ENCODE peak calls at places on chromosomes 7 and 10, in eight cellular contexts. One of them, this sample, is unnamed.

GRCh38 chr10:69451209-69451783 is at the start of gene TSPAN15:
- DNase-seq in cardiac muscle cell: peak
- DNase-seq in astrocyte of the spinal cord: peak
- DNase-seq in transverse colon: peak
- DNase-seq in heart left ventricle: peak
- DNase-seq in HCT116: peak
- DNase-seq in activated CD8-positive, alpha-beta T cell treated with anti-CD3 and anti-CD28 coated beads for 36 hours: peak
- DNase-seq in MCF 10A: peak
- DNase-seq in this sample: peak

GRCh38 chr7:49513939-49514338 is 259.5 kb upstream of the VWC2 start:
- DNase-seq in astrocyte of the spinal cord: no peak
- DNase-seq in HCT116: no peak
- DNase-seq in activated CD8-positive, alpha-beta T cell treated with anti-CD3 and anti-CD28 coated beads for 36 hours: no peak
- DNase-seq in transverse colon: no peak
- DNase-seq in MCF 10A: no peak
- DNase-seq in heart left ventricle: no peak
- DNase-seq in cardiac muscle cell: no peak
- DNase-seq in this sample: no peak

GRCh38 chr10:94192974-94193373 is 169.8 kb downstream of the NOC3L start:
- DNase-seq in cardiac muscle cell: no peak
- DNase-seq in HCT116: no peak
- DNase-seq in activated CD8-positive, alpha-beta T cell treated with anti-CD3 and anti-CD28 coated beads for 36 hours: no peak
- DNase-seq in heart left ventricle: no peak
- DNase-seq in MCF 10A: peak
- DNase-seq in astrocyte of the spinal cord: no peak
- DNase-seq in transverse colon: no peak
- DNase-seq in this sample: no peak

GRCh38 chr7:26193432-26194206 is 6.9 kb downstream of the HNRNPA2B1 start:
- DNase-seq in activated CD8-positive, alpha-beta T cell treated with anti-CD3 and anti-CD28 coated beads for 36 hours: no peak
- DNase-seq in transverse colon: no peak
- DNase-seq in heart left ventricle: no peak
- DNase-seq in MCF 10A: no peak
- DNase-seq in HCT116: no peak
- DNase-seq in cardiac muscle cell: no peak
- DNase-seq in astrocyte of the spinal cord: no peak
- DNase-seq in this sample: no peak

GRCh38 chr7:113159746-113160339 is 41.5 kb upstream of the SMIM30 start:
- DNase-seq in astrocyte of the spinal cord: peak
- DNase-seq in transverse colon: no peak
- DNase-seq in MCF 10A: peak
- DNase-seq in cardiac muscle cell: peak
- DNase-seq in activated CD8-positive, alpha-beta T cell treated with anti-CD3 and anti-CD28 coated beads for 36 hours: peak
- DNase-seq in heart left ventricle: no peak
- DNase-seq in HCT116: peak
- DNase-seq in this sample: peak

GRCh38 chr7:90119178-90119971 is 34.9 kb upstream of the STEAP1 start:
- DNase-seq in HCT116: no peak
- DNase-seq in MCF 10A: no peak
- DNase-seq in transverse colon: no peak
- DNase-seq in astrocyte of the spinal cord: peak
- DNase-seq in activated CD8-positive, alpha-beta T cell treated with anti-CD3 and anti-CD28 coated beads for 36 hours: peak
- DNase-seq in cardiac muscle cell: peak
- DNase-seq in heart left ventricle: peak
- DNase-seq in this sample: no peak

GRCh38 chr7:43753401-43753800 is 5.1 kb upstream of the BLVRA start:
- DNase-seq in heart left ventricle: no peak
- DNase-seq in astrocyte of the spinal cord: no peak
- DNase-seq in MCF 10A: no peak
- DNase-seq in transverse colon: no peak
- DNase-seq in HCT116: no peak
- DNase-seq in activated CD8-positive, alpha-beta T cell treated with anti-CD3 and anti-CD28 coated beads for 36 hours: no peak
- DNase-seq in cardiac muscle cell: no peak
- DNase-seq in this sample: no peak

GRCh38 chr7:28180364-28181147 is at the start of gene JAZF1:
- DNase-seq in HCT116: no peak
- DNase-seq in cardiac muscle cell: peak
- DNase-seq in activated CD8-positive, alpha-beta T cell treated with anti-CD3 and anti-CD28 coated beads for 36 hours: peak
- DNase-seq in MCF 10A: peak
- DNase-seq in heart left ventricle: peak
- DNase-seq in astrocyte of the spinal cord: peak
- DNase-seq in transverse colon: peak
- DNase-seq in this sample: peak

GRCh38 chr10:91694170-91694794 is 61.4 kb upstream of the PPP1R3C start:
- DNase-seq in cardiac muscle cell: peak
- DNase-seq in astrocyte of the spinal cord: peak
- DNase-seq in transverse colon: peak
- DNase-seq in heart left ventricle: no peak
- DNase-seq in activated CD8-positive, alpha-beta T cell treated with anti-CD3 and anti-CD28 coated beads for 36 hours: peak
- DNase-seq in HCT116: peak
- DNase-seq in MCF 10A: peak
- DNase-seq in this sample: peak

GRCh38 chr10:117374506-117375359 is 507 bp downstream of the PDZD8 start:
- DNase-seq in activated CD8-positive, alpha-beta T cell treated with anti-CD3 and anti-CD28 coated beads for 36 hours: peak
- DNase-seq in transverse colon: peak
- DNase-seq in astrocyte of the spinal cord: peak
- DNase-seq in MCF 10A: peak
- DNase-seq in cardiac muscle cell: peak
- DNase-seq in HCT116: no peak
- DNase-seq in heart left ventricle: peak
- DNase-seq in this sample: peak

GRCh38 chr7:109003742-109004141 is 434.1 kb downstream of the DNAJB9 start:
- DNase-seq in cardiac muscle cell: peak
- DNase-seq in HCT116: no peak
- DNase-seq in astrocyte of the spinal cord: peak
- DNase-seq in transverse colon: no peak
- DNase-seq in heart left ventricle: no peak
- DNase-seq in activated CD8-positive, alpha-beta T cell treated with anti-CD3 and anti-CD28 coated beads for 36 hours: no peak
- DNase-seq in MCF 10A: no peak
- DNase-seq in this sample: peak

DNA sequence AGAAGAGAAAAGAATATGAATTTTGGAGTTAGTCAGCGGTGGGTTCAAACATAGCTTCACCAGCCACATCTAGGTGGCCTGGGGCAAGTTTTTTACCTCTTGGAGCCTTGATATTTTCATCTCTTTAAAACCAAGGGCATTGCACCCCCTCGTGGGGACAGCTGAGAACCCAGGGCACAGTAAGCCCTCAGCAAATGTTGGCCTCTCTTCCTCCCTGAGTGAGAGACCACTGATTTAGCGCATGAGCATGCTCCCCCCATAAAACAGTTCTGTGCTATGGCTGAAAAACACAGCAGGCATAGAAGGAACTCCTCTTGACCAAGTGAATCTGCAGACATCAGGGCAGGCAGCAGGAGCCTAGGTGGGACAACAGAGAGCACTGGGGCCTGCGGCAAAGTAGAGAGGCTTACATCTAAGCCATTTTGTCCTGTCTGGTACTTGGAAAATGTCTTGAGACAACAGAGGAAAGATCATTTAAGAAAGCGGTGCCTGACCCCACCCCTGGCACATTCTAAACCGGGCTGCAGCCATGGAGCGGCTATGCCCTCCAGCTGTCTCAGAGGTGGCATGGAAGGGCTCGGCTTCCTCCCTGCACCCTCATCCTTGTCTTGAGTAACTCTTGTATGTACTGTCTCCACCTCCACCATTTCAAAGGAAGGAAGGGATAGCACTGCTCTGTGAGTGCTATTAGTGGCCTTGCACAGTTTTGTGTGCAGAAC is 94.7 kb downstream of the ARHGAP22 start:
- DNase-seq in activated CD8-positive, alpha-beta T cell treated with anti-CD3 and anti-CD28 coated beads for 36 hours: peak
- DNase-seq in HCT116: no peak
- DNase-seq in astrocyte of the spinal cord: no peak
- DNase-seq in transverse colon: no peak
- DNase-seq in cardiac muscle cell: peak
- DNase-seq in heart left ventricle: no peak
- DNase-seq in MCF 10A: peak
- DNase-seq in this sample: peak
- TF ChIP-seq CTCF in activated CD8-positive, alpha-beta T cell treated with anti-CD3 and anti-CD28 coated beads for 36 hours: no peak
- TF ChIP-seq CTCF in HCT116: peak
- TF ChIP-seq CTCF in astrocyte of the spinal cord: peak
- TF ChIP-seq CTCF in transverse colon: no peak
- TF ChIP-seq CTCF in cardiac muscle cell: peak
- TF ChIP-seq CTCF in heart left ventricle: peak
- TF ChIP-seq CTCF in MCF 10A: no peak
- TF ChIP-seq CTCF in this sample: peak

GRCh38 chr7:1368150-1368681 is 91.1 kb downstream of the MICALL2 start:
- DNase-seq in activated CD8-positive, alpha-beta T cell treated with anti-CD3 and anti-CD28 coated beads for 36 hours: no peak
- DNase-seq in heart left ventricle: peak
- DNase-seq in transverse colon: no peak
- DNase-seq in MCF 10A: no peak
- DNase-seq in astrocyte of the spinal cord: no peak
- DNase-seq in cardiac muscle cell: no peak
- DNase-seq in HCT116: no peak
- DNase-seq in this sample: no peak

GRCh38 chr7:1369856-1370657 is 89.2 kb downstream of the MICALL2 start:
- DNase-seq in activated CD8-positive, alpha-beta T cell treated with anti-CD3 and anti-CD28 coated beads for 36 hours: no peak
- DNase-seq in HCT116: no peak
- DNase-seq in cardiac muscle cell: no peak
- DNase-seq in MCF 10A: no peak
- DNase-seq in heart left ventricle: peak
- DNase-seq in astrocyte of the spinal cord: no peak
- DNase-seq in transverse colon: no peak
- DNase-seq in this sample: no peak

GRCh38 chr7:1367501-1367900 is 91.8 kb downstream of the MICALL2 start:
- DNase-seq in HCT116: no peak
- DNase-seq in MCF 10A: no peak
- DNase-seq in heart left ventricle: peak
- DNase-seq in cardiac muscle cell: no peak
- DNase-seq in transverse colon: no peak
- DNase-seq in astrocyte of the spinal cord: no peak
- DNase-seq in activated CD8-positive, alpha-beta T cell treated with anti-CD3 and anti-CD28 coated beads for 36 hours: no peak
- DNase-seq in this sample: no peak

GRCh38 chr7:1370738-1371137 is 88.5 kb downstream of the MICALL2 start:
- DNase-seq in astrocyte of the spinal cord: no peak
- DNase-seq in activated CD8-positive, alpha-beta T cell treated with anti-CD3 and anti-CD28 coated beads for 36 hours: no peak
- DNase-seq in transverse colon: no peak
- DNase-seq in cardiac muscle cell: no peak
- DNase-seq in HCT116: no peak
- DNase-seq in MCF 10A: no peak
- DNase-seq in heart left ventricle: no peak
- DNase-seq in this sample: no peak

DNA sequence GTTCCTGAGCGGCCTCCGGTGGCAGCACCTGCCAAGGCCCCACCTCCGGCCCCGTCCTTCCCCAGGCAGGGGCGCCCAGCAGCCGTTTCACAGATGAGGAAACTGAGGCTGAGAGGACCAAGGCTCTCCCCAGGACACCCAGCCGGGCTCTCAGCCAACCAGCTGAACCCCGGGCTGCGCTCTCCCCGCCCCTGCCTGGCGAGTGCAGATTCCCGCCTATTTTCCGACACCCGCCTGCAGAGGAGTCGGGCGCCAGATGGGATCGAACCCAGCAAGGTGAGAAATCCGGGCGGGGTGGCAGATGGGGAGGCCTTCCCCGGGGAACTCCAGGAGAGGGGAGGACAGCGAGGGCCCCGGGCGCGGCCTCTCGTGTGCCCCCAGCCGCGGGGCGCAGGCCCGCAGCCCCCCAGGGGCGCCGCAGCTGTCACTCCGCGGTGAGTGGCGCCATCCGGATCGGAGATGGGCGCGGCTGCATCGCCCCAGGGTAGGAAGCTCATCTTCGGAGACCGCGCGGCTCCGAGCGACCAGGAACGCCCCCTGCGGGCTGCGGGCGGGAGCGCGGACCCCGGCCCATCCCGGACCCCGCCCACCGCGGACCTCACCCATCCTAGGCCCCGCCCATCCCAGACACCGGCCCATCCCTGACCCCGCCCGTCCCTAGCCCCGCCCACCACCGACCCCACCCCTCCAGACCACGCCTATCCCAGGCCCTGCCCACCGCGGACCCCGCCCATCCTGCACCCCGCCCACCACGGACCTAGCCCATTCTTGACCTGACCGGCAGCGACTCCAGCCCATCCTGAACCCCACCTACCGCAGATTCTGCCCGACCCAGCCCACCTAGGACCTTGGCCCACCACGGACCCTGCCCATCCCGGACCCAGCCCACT is 90.3 kb downstream of the MICALL2 start:
- DNase-seq in cardiac muscle cell: no peak
- DNase-seq in HCT116: peak
- DNase-seq in transverse colon: no peak
- DNase-seq in MCF 10A: peak
- DNase-seq in heart left ventricle: peak
- DNase-seq in astrocyte of the spinal cord: no peak
- DNase-seq in activated CD8-positive, alpha-beta T cell treated with anti-CD3 and anti-CD28 coated beads for 36 hours: peak
- DNase-seq in this sample: peak
- TF ChIP-seq CTCF in cardiac muscle cell: peak
- TF ChIP-seq CTCF in HCT116: no peak
- TF ChIP-seq CTCF in transverse colon: no peak
- TF ChIP-seq CTCF in MCF 10A: no peak
- TF ChIP-seq CTCF in heart left ventricle: no peak
- TF ChIP-seq CTCF in astrocyte of the spinal cord: peak
- TF ChIP-seq CTCF in activated CD8-positive, alpha-beta T cell treated with anti-CD3 and anti-CD28 coated beads for 36 hours: peak
- TF ChIP-seq CTCF in this sample: peak

DNA sequence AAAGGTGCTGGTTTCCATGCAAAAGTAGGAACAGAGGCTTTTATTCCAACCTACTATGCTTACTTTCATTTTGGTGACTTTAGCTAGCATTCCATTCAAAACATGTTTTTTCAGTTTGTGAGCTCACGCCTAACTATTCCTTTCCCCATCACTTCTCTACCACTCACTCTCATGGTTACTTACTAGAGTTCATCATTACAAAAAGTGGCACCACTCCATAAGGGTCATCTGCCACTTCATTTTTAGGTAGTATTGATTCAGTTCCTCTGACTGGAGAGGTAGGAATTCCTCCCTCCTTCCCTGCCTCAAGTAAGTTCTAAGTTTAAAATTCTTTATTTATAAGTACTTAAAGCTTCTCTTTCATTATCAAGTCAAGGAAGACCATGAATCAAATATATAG is 543.1 kb downstream of the HTR7 start:
- DNase-seq in HCT116: peak
- DNase-seq in MCF 10A: no peak
- DNase-seq in heart left ventricle: no peak
- DNase-seq in activated CD8-positive, alpha-beta T cell treated with anti-CD3 and anti-CD28 coated beads for 36 hours: no peak
- DNase-seq in cardiac muscle cell: no peak
- DNase-seq in astrocyte of the spinal cord: no peak
- DNase-seq in transverse colon: no peak
- DNase-seq in this sample: no peak
- TF ChIP-seq CTCF in HCT116: no peak
- TF ChIP-seq CTCF in MCF 10A: no peak
- TF ChIP-seq CTCF in heart left ventricle: no peak
- TF ChIP-seq CTCF in activated CD8-positive, alpha-beta T cell treated with anti-CD3 and anti-CD28 coated beads for 36 hours: no peak
- TF ChIP-seq CTCF in cardiac muscle cell: no peak
- TF ChIP-seq CTCF in astrocyte of the spinal cord: no peak
- TF ChIP-seq CTCF in transverse colon: no peak
- TF ChIP-seq CTCF in this sample: no peak

DNA sequence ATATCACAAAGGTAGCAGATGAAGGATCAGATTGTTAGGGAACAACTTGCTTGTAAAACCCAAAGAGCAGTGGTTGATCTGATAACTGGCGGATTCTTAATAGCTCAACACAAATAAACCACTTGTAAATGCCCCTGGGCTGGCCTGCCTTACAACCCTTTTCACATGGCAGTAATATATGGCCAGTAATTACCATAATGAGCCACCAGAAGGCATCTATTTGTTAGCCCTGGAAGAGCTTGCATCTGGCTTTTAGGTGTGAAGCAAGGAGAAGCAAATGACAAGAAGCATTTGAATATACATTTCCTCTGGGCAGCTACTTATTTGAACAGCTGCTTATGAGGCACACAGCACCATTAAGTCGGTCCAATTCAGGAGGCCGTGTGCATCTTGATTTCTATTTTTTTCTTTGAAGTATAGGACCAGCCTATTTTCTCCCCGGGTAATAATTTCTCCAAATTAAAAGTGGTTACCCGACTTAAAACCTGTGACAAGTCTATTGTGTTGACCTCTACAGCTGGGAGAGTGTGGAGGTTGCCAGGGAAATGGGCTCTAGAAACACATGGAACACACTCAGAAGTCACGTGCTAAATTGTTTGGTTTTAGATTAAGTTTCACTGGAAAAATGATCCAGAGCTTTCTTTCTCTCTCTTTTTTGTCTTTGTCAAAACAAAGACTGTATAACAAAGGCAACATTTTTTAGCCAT is 113.4 kb downstream of the SEM1 start:
- DNase-seq in MCF 10A: peak
- DNase-seq in cardiac muscle cell: no peak
- DNase-seq in HCT116: no peak
- DNase-seq in activated CD8-positive, alpha-beta T cell treated with anti-CD3 and anti-CD28 coated beads for 36 hours: no peak
- DNase-seq in transverse colon: no peak
- DNase-seq in astrocyte of the spinal cord: no peak
- DNase-seq in heart left ventricle: no peak
- DNase-seq in this sample: peak
- TF ChIP-seq CTCF in MCF 10A: peak
- TF ChIP-seq CTCF in cardiac muscle cell: no peak
- TF ChIP-seq CTCF in HCT116: peak
- TF ChIP-seq CTCF in activated CD8-positive, alpha-beta T cell treated with anti-CD3 and anti-CD28 coated beads for 36 hours: no peak
- TF ChIP-seq CTCF in transverse colon: no peak
- TF ChIP-seq CTCF in astrocyte of the spinal cord: no peak
- TF ChIP-seq CTCF in heart left ventricle: no peak
- TF ChIP-seq CTCF in this sample: peak